ENCODE peak calls at places on chromosomes 6 and 20, in six cellular contexts. S is cardiac muscle cell, R is GM12878, F is upper lobe of right lung, E is left ventricle myocardium inferior, W is IMR-90. B is an unnamed sample.

GRCh38 chr20:10217517-10218410 is 866 bp upstream of the SNAP25 start:
- DNase-seq in S (peak), E (no peak), R (no peak), F (no peak), W (peak), B (peak)

GRCh38 chr20:46137816-46138215 is 19.7 kb downstream of the CD40 start:
- DNase-seq in F (no peak), S (no peak), R (no peak), E (no peak), W (no peak), B (no peak)

GRCh38 chr6:155275808-155276480 is 12.1 kb downstream of the CLDN20 start:
- DNase-seq in E (no peak), S (peak), F (no peak), W (peak), R (no peak), B (no peak)

GRCh38 chr6:56374841-56375369 is 127.5 kb upstream of the COL21A1 start:
- DNase-seq in R (no peak), W (peak), E (no peak), S (peak), F (no peak), B (no peak)

GRCh38 chr6:107313776-107314175 is 145.6 kb downstream of the PDSS2 start:
- DNase-seq in S (no peak), W (no peak), R (no peak), F (no peak), E (no peak), B (no peak)

GRCh38 chr6:136920858-136921520 is 1.1 kb upstream of the SLC35D3 start:
- DNase-seq in S (peak), F (peak), R (no peak), E (no peak), W (no peak), B (peak)

GRCh38 chr20:47086316-47086715 is 191.7 kb downstream of the EYA2 start:
- DNase-seq in F (no peak), S (no peak), W (no peak), R (no peak), E (no peak), B (no peak)

GRCh38 chr6:73074175-73074574 is 151.1 kb downstream of the KHDC1L start:
- DNase-seq in R (no peak), W (peak), E (no peak), S (no peak), F (no peak), B (no peak)

GRCh38 chr6:157236040-157236725 is 87.1 kb downstream of the TMEM242 start:
- DNase-seq in R (no peak), W (no peak), E (no peak), F (no peak), S (no peak), B (no peak)

GRCh38 chr20:45306431-45306982 is at the start of gene RBPJL:
- DNase-seq in E (no peak), W (no peak), R (no peak), S (peak), F (no peak), B (peak)

GRCh38 chr6:104957301-104958177 is 632 bp downstream of the LIN28B start:
- DNase-seq in R (no peak), E (no peak), W (no peak), S (no peak), F (no peak), B (peak)

GRCh38 chr6:133610974-133611373 is 277.9 kb upstream of the TCF21 start:
- DNase-seq in S (peak), R (no peak), E (no peak), F (no peak), W (no peak), B (no peak)

GRCh38 chr6:140542858-140543257 is 1168.4 kb upstream of the CITED2 start:
- DNase-seq in R (peak), F (no peak), E (no peak), S (no peak), W (no peak), B (no peak)

GRCh38 chr20:6769953-6770831 is 2.7 kb downstream of the BMP2 start:
- DNase-seq in S (peak), E (peak), R (no peak), W (no peak), F (peak), B (peak)

GRCh38 chr6:15387118-15387517 is 141.2 kb downstream of the JARID2 start:
- DNase-seq in E (no peak), F (no peak), W (peak), R (no peak), S (peak), B (no peak)

GRCh38 chr20:57361517-57361916 is 10.5 kb downstream of the RAE1 start:
- DNase-seq in S (peak), W (peak), F (no peak), E (no peak), R (no peak), B (no peak)

GRCh38 chr6:7106215-7106751 is 1.5 kb upstream of the RREB1 start:
- DNase-seq in R (no peak), E (no peak), W (peak), S (peak), F (no peak), B (no peak)

GRCh38 chr6:12548526-12548925 is 168.0 kb upstream of the PHACTR1 start:
- DNase-seq in F (no peak), S (peak), E (no peak), W (peak), R (no peak), B (no peak)

GRCh38 chr6:165725201-165725600 is 62.2 kb upstream of the PDE10A start:
- DNase-seq in F (no peak), S (no peak), R (no peak), W (no peak), E (no peak), B (no peak)

GRCh38 chr6:79946773-79947190 is 571 bp downstream of the ELOVL4 start:
- DNase-seq in W (peak), R (no peak), F (no peak), S (peak), E (peak), B (peak)

GRCh38 chr6:113600556-113601339 is 256.4 kb upstream of the MARCKS start:
- DNase-seq in R (no peak), E (no peak), S (no peak), F (no peak), W (no peak), B (no peak)

GRCh38 chr6:84645000-84645399 is 119.4 kb downstream of the TBX18 start:
- DNase-seq in F (no peak), S (peak), E (no peak), W (peak), R (no peak), B (no peak)

GRCh38 chr6:123655520-123656306 is 19.0 kb upstream of the TRDN start:
- DNase-seq in R (no peak), E (no peak), S (no peak), W (no peak), F (no peak), B (no peak)

GRCh38 chr6:126339796-126340750 is at the start of gene CENPW:
- DNase-seq in R (peak), W (peak), F (peak), S (peak), E (peak), B (peak)

GRCh38 chr6:126341126-126341525 is 1.2 kb downstream of the CENPW start:
- DNase-seq in S (no peak), W (no peak), E (no peak), R (no peak), F (no peak), B (no peak)

GRCh38 chr6:126337323-126337722 is 2.6 kb upstream of the CENPW start:
- DNase-seq in W (peak), E (no peak), F (no peak), S (peak), R (no peak), B (no peak)

GRCh38 chr6:126333729-126334128 is 6.2 kb upstream of the CENPW start:
- DNase-seq in F (no peak), W (no peak), R (no peak), E (no peak), S (no peak), B (no peak)

GRCh38 chr6:126335210-126335609 is 4.7 kb upstream of the CENPW start:
- DNase-seq in E (no peak), W (no peak), S (no peak), F (no peak), R (no peak), B (no peak)
- TF ChIP-seq CTCF in E (no peak), W (no peak), S (peak), F (no peak), R (no peak), B (no peak)

GRCh38 chr20:38338849-38339520 is 7.3 kb upstream of the LBP start:
- DNase-seq in S (peak), R (no peak), W (no peak), E (no peak), F (no peak), B (peak)
- TF ChIP-seq CTCF in S (peak), R (no peak), W (peak), E (peak), F (no peak), B (peak)

DNA sequence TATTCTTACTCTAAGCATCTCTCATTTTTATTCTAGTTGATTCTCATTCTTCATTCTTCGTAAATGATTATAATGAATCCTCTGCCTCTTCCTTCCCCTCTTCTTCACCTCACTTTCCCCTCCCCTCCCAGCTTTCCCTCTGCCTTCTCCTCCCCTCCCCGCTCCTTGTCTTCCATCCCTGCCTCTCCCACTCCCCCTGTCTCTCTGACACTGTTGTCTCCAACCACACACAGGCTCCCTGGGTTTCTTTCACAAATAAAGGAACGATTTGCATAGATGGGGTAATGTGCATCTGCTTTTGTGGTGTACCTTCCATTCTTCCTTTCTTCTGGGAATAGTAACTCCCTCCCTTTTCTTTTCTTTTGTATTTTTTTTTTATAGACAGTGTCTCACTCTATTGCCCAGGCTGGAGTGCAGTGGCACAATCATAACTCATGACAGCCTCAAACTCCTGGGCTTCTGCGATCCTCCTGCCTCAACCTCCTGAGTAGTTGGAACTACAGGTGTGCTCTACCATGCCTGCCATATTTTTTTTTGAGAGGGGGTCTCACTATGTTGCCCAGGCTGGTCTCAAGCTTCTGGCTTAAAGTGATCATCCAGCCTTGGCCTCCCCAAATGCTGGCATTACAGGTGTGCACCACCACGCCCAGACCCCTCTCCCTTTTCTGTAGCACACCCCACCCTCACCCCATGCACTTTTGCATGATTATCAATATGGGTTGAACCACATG is 318.6 kb downstream of the PRKN start:
- DNase-seq in F (no peak), S (no peak), E (no peak), W (no peak), R (no peak), B (no peak)
- TF ChIP-seq CTCF in F (no peak), S (no peak), E (no peak), W (no peak), R (no peak), B (no peak)

DNA sequence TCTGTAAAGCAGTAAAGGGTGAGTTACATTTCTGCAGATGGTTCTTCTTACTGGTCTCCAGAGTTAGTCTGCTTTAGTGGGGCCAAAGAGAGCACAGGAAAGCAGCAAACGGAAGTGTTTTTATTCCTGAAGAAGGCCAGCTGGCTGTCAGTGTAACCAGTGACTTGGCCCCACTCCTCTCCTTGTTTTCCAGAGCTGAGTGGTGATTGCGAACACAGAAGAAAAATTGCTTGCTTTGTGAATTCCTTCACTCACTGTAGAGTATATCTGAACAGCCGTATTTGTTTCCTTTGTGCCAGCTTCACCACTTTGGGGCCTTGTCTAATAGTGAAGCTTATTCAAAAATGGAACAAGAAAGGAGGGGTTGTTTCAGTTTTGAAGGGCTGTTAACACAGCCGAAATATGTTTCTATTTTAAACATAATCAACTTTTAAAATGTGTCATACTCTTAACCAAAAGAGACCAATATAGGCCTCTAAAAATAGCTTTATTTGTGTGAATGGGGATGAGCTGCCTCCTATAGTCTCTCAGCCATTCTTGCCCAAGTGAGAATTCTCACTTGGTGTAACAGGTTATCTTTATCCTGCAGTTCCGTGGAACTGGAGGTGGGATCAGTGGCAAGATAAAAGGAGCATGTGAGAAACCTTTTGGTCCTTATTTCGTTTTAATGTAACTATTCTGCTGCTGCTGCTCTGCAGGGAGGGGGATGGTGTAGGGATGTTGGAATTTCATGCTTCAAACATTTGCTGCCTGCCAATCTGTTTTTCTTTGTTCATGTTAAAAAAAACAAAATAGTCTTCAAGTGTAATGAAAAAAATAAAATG is 37.8 kb downstream of the ZC2HC1B start:
- DNase-seq in E (peak), R (peak), F (no peak), W (peak), S (peak), B (no peak)
- TF ChIP-seq CTCF in E (no peak), R (no peak), F (no peak), W (no peak), S (no peak), B (no peak)

GRCh38 chr20:50281831-50282591 is 91.4 kb downstream of the CEBPB start:
- DNase-seq in S (no peak), R (no peak), E (no peak), F (no peak), W (no peak), B (peak)
- TF ChIP-seq CTCF in S (peak), R (peak), E (no peak), F (peak), W (no peak), B (peak)

GRCh38 chr6:163655217-163656121 is 241.0 kb downstream of the QKI start:
- DNase-seq in W (no peak), E (no peak), R (no peak), S (no peak), F (no peak), B (no peak)
- TF ChIP-seq CTCF in W (no peak), E (peak), R (peak), S (no peak), F (no peak), B (no peak)

GRCh38 chr6:34143884-34144580 is 1.9 kb downstream of the GRM4 start:
- DNase-seq in R (no peak), S (peak), W (no peak), E (no peak), F (peak), B (peak)
- TF ChIP-seq CTCF in R (no peak), S (no peak), W (no peak), E (no peak), F (no peak), B (peak)

GRCh38 chr20:53412600-53413187 is 180.9 kb downstream of the ZNF217 start:
- DNase-seq in F (no peak), W (no peak), R (no peak), S (no peak), E (no peak), B (no peak)

GRCh38 chr20:53409177-53409576 is 184.5 kb downstream of the ZNF217 start:
- DNase-seq in W (no peak), E (no peak), F (no peak), S (no peak), R (no peak), B (no peak)

GRCh38 chr20:53408728-53409157 is 184.9 kb downstream of the ZNF217 start:
- DNase-seq in F (no peak), E (no peak), W (peak), R (no peak), S (peak), B (no peak)

GRCh38 chr20:53411129-53411528 is 182.5 kb downstream of the ZNF217 start:
- DNase-seq in R (no peak), S (no peak), E (no peak), F (no peak), W (no peak), B (no peak)

GRCh38 chr20:53413188-53413631 is 180.4 kb downstream of the ZNF217 start:
- DNase-seq in E (no peak), R (peak), F (peak), W (no peak), S (no peak), B (peak)
- TF ChIP-seq CTCF in E (peak), R (peak), F (peak), W (no peak), S (peak), B (peak)

B was measured in endothelial cell.